ENCODE peak calls at places on chromosome 18, in six cellular contexts. One of them, this sample, is unnamed.
A peak's percentile ranks its signal among the peaks of the same experiment; 100 is the strongest.

GRCh38 chr18:24428709-24429108 is 2.2 kb downstream of the IMPACT start:
- DNase-seq in CD8-positive, alpha-beta T cell: no peak
- DNase-seq in cardiac muscle cell: no peak
- DNase-seq in heart right ventricle: no peak
- DNase-seq in psoas muscle: no peak
- DNase-seq in GM23338: peak; percentile 26
- DNase-seq in this sample: no peak

GRCh38 chr18:33459612-33460011 is 19.1 kb upstream of the CCDC178 start:
- DNase-seq in CD8-positive, alpha-beta T cell: no peak
- DNase-seq in GM23338: no peak
- DNase-seq in psoas muscle: no peak
- DNase-seq in cardiac muscle cell: no peak
- DNase-seq in heart right ventricle: no peak
- DNase-seq in this sample: no peak

GRCh38 chr18:79545255-79545654 is 134.3 kb upstream of the CTDP1 start:
- DNase-seq in CD8-positive, alpha-beta T cell: no peak
- DNase-seq in GM23338: no peak
- DNase-seq in cardiac muscle cell: no peak
- DNase-seq in heart right ventricle: no peak
- DNase-seq in psoas muscle: peak; percentile 28
- DNase-seq in this sample: no peak

GRCh38 chr18:58522157-58522556 is 106.7 kb downstream of the ALPK2 start:
- DNase-seq in psoas muscle: no peak
- DNase-seq in CD8-positive, alpha-beta T cell: no peak
- DNase-seq in GM23338: no peak
- DNase-seq in heart right ventricle: no peak
- DNase-seq in cardiac muscle cell: no peak
- DNase-seq in this sample: no peak

GRCh38 chr18:51149605-51150429 is 47.7 kb downstream of the MEX3C start:
- DNase-seq in GM23338: no peak
- DNase-seq in cardiac muscle cell: peak; percentile 63
- DNase-seq in psoas muscle: no peak
- DNase-seq in heart right ventricle: no peak
- DNase-seq in CD8-positive, alpha-beta T cell: no peak
- DNase-seq in this sample: no peak

GRCh38 chr18:75405341-75405740 is 22.2 kb downstream of the SMIM21 start:
- DNase-seq in cardiac muscle cell: no peak
- DNase-seq in CD8-positive, alpha-beta T cell: no peak
- DNase-seq in GM23338: no peak
- DNase-seq in psoas muscle: no peak
- DNase-seq in heart right ventricle: no peak
- DNase-seq in this sample: no peak

GRCh38 chr18:28459587-28459986 is 282.7 kb upstream of the CDH2 start:
- DNase-seq in psoas muscle: no peak
- DNase-seq in GM23338: no peak
- DNase-seq in heart right ventricle: no peak
- DNase-seq in cardiac muscle cell: peak; percentile 19
- DNase-seq in CD8-positive, alpha-beta T cell: no peak
- DNase-seq in this sample: no peak

GRCh38 chr18:7892556-7892955 is 325.4 kb downstream of the PTPRM start:
- DNase-seq in CD8-positive, alpha-beta T cell: no peak
- DNase-seq in GM23338: no peak
- DNase-seq in cardiac muscle cell: no peak
- DNase-seq in psoas muscle: no peak
- DNase-seq in heart right ventricle: no peak
- DNase-seq in this sample: no peak

GRCh38 chr18:41938445-41938844 is 16.6 kb upstream of the PIK3C3 start:
- DNase-seq in cardiac muscle cell: peak; percentile 79
- DNase-seq in GM23338: peak; percentile 49
- DNase-seq in CD8-positive, alpha-beta T cell: no peak
- DNase-seq in psoas muscle: no peak
- DNase-seq in heart right ventricle: no peak
- DNase-seq in this sample: no peak

GRCh38 chr18:8984131-8984670 is 118.3 kb upstream of the NDUFV2 start:
- DNase-seq in cardiac muscle cell: no peak
- DNase-seq in heart right ventricle: no peak
- DNase-seq in psoas muscle: no peak
- DNase-seq in CD8-positive, alpha-beta T cell: no peak
- DNase-seq in GM23338: no peak
- DNase-seq in this sample: no peak

GRCh38 chr18:9454061-9454703 is 21.1 kb upstream of the RALBP1 start:
- DNase-seq in cardiac muscle cell: peak; percentile 72
- DNase-seq in psoas muscle: no peak
- DNase-seq in GM23338: no peak
- DNase-seq in CD8-positive, alpha-beta T cell: no peak
- DNase-seq in heart right ventricle: no peak
- DNase-seq in this sample: no peak

GRCh38 chr18:3663870-3664512 is 214.0 kb downstream of the TGIF1 start:
- DNase-seq in cardiac muscle cell: no peak
- DNase-seq in psoas muscle: no peak
- DNase-seq in GM23338: no peak
- DNase-seq in heart right ventricle: no peak
- DNase-seq in CD8-positive, alpha-beta T cell: no peak
- DNase-seq in this sample: no peak

GRCh38 chr18:3658529-3658928 is 208.6 kb downstream of the TGIF1 start:
- DNase-seq in cardiac muscle cell: no peak
- DNase-seq in CD8-positive, alpha-beta T cell: no peak
- DNase-seq in heart right ventricle: no peak
- DNase-seq in GM23338: no peak
- DNase-seq in psoas muscle: no peak
- DNase-seq in this sample: no peak

GRCh38 chr18:3661989-3662388 is 212.0 kb downstream of the TGIF1 start:
- DNase-seq in heart right ventricle: no peak
- DNase-seq in cardiac muscle cell: no peak
- DNase-seq in psoas muscle: no peak
- DNase-seq in CD8-positive, alpha-beta T cell: no peak
- DNase-seq in GM23338: no peak
- DNase-seq in this sample: no peak

GRCh38 chr18:3661121-3661520 is 211.1 kb downstream of the TGIF1 start:
- DNase-seq in CD8-positive, alpha-beta T cell: no peak
- DNase-seq in cardiac muscle cell: no peak
- DNase-seq in GM23338: no peak
- DNase-seq in psoas muscle: no peak
- DNase-seq in heart right ventricle: peak; percentile 9
- DNase-seq in this sample: no peak

DNA sequence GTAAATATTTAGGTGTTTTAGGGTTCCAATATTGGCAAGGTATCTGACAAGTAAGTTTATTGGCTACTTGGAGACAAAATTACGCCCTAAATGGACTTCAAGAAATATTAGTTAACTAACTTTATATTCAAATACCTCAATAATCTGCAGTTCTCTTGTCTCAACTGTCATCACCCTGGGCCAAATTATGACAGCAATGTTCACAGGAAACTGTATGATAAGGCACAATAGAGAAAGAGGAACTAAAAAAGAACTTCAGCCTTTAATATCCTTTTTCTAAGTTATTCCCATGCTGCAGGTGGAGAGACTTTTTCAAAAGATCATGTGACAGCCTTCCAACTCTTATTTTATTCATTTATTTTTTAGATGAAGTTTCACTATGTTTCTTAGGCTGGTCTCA is 210.7 kb downstream of the TGIF1 start:
- DNase-seq in cardiac muscle cell: peak; percentile 17
- DNase-seq in heart right ventricle: no peak
- DNase-seq in psoas muscle: no peak
- DNase-seq in CD8-positive, alpha-beta T cell: no peak
- DNase-seq in GM23338: no peak
- DNase-seq in this sample: no peak
- H3K4me1 ChIP-seq in cardiac muscle cell: peaks cover 16% of the 10 kb centered on the region
- H3K4me1 ChIP-seq in heart right ventricle: no peaks in the 10 kb centered on the region
- H3K4me1 ChIP-seq in psoas muscle: peaks cover 1% of the 10 kb centered on the region
- H3K4me1 ChIP-seq in CD8-positive, alpha-beta T cell: no peaks in the 10 kb centered on the region
- H3K4me1 ChIP-seq in GM23338: peaks cover 14% of the 10 kb centered on the region
- H3K4me1 ChIP-seq in this sample: no peaks in the 10 kb centered on the region

GRCh38 chr18:46156124-46156745 is 52.0 kb downstream of the HAUS1 start:
- DNase-seq in psoas muscle: no peak
- DNase-seq in cardiac muscle cell: no peak
- DNase-seq in GM23338: no peak
- DNase-seq in heart right ventricle: no peak
- DNase-seq in CD8-positive, alpha-beta T cell: no peak
- DNase-seq in this sample: no peak
- H3K4me1 ChIP-seq in psoas muscle: peaks cover 40% of the 10 kb centered on the region
- H3K4me1 ChIP-seq in cardiac muscle cell: peaks cover 13% of the 10 kb centered on the region
- H3K4me1 ChIP-seq in GM23338: peaks cover 21% of the 10 kb centered on the region
- H3K4me1 ChIP-seq in heart right ventricle: no peaks in the 10 kb centered on the region
- H3K4me1 ChIP-seq in CD8-positive, alpha-beta T cell: peaks cover 79% of the 10 kb centered on the region
- H3K4me1 ChIP-seq in this sample: no peaks in the 10 kb centered on the region

GRCh38 chr18:49151482-49151881 is 200.7 kb upstream of the SMAD7 start:
- DNase-seq in GM23338: no peak
- DNase-seq in CD8-positive, alpha-beta T cell: no peak
- DNase-seq in cardiac muscle cell: no peak
- DNase-seq in psoas muscle: no peak
- DNase-seq in heart right ventricle: no peak
- DNase-seq in this sample: no peak
- H3K4me1 ChIP-seq in GM23338: no peaks in the 10 kb centered on the region
- H3K4me1 ChIP-seq in CD8-positive, alpha-beta T cell: no peaks in the 10 kb centered on the region
- H3K4me1 ChIP-seq in cardiac muscle cell: no peaks in the 10 kb centered on the region
- H3K4me1 ChIP-seq in psoas muscle: no peaks in the 10 kb centered on the region
- H3K4me1 ChIP-seq in heart right ventricle: no peaks in the 10 kb centered on the region
- H3K4me1 ChIP-seq in this sample: no peaks in the 10 kb centered on the region

GRCh38 chr18:55404136-55404810 is 183.7 kb downstream of the TCF4 start:
- DNase-seq in psoas muscle: no peak
- DNase-seq in cardiac muscle cell: no peak
- DNase-seq in GM23338: no peak
- DNase-seq in heart right ventricle: no peak
- DNase-seq in CD8-positive, alpha-beta T cell: no peak
- DNase-seq in this sample: no peak
- H3K4me1 ChIP-seq in psoas muscle: peaks cover 28% of the 10 kb centered on the region
- H3K4me1 ChIP-seq in cardiac muscle cell: peaks cover 38% of the 10 kb centered on the region
- H3K4me1 ChIP-seq in GM23338: peaks cover 81% of the 10 kb centered on the region
- H3K4me1 ChIP-seq in heart right ventricle: no peaks in the 10 kb centered on the region
- H3K4me1 ChIP-seq in CD8-positive, alpha-beta T cell: no peaks in the 10 kb centered on the region
- H3K4me1 ChIP-seq in this sample: no peaks in the 10 kb centered on the region

DNA sequence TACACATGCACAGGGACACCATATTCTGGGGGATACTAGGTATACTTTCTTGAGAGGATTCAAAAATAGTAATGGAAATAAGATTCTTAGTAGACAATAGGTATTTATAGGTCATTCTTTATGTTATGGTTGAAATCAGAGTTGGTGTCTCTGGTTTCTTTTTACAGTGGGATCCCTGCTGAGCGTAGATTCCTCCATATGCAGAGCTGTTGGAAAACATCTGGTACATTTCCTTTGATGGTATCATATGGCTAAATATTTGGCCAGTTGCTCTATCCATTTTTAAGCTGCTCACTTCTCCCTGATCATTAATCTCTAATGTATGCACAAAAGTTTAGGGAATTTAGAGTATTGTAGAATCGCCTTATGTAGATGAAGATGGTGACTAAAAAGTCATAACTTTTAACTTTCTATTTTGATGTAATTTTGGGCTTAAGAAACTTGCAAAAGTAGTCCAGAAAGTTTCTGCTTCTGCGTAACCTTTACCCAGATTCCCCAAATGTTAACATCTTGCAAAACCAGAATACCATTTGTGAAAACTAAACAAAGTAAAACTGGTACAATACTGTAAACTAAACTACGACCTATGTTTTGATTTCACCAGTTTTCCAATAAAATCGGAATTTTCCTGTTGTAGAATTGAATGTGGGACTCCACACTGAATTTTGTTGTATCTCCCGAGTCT is 5.4 kb downstream of the ARHGAP28 start:
- DNase-seq in CD8-positive, alpha-beta T cell: no peak
- DNase-seq in heart right ventricle: no peak
- DNase-seq in GM23338: peak; percentile 60
- DNase-seq in cardiac muscle cell: no peak
- DNase-seq in psoas muscle: no peak
- DNase-seq in this sample: no peak
- H3K4me1 ChIP-seq in CD8-positive, alpha-beta T cell: no peaks in the 10 kb centered on the region
- H3K4me1 ChIP-seq in heart right ventricle: no peaks in the 10 kb centered on the region
- H3K4me1 ChIP-seq in GM23338: peaks cover 44% of the 10 kb centered on the region
- H3K4me1 ChIP-seq in cardiac muscle cell: peaks cover 38% of the 10 kb centered on the region
- H3K4me1 ChIP-seq in psoas muscle: peaks cover 39% of the 10 kb centered on the region
- H3K4me1 ChIP-seq in this sample: peaks cover 5% of the 10 kb centered on the region

GRCh38 chr18:26545737-26546136 is 2.6 kb downstream of the KCTD1 start:
- DNase-seq in GM23338: no peak
- DNase-seq in heart right ventricle: no peak
- DNase-seq in cardiac muscle cell: no peak
- DNase-seq in psoas muscle: no peak
- DNase-seq in CD8-positive, alpha-beta T cell: no peak
- DNase-seq in this sample: no peak
- H3K4me1 ChIP-seq in GM23338: peaks cover 21% of the 10 kb centered on the region
- H3K4me1 ChIP-seq in heart right ventricle: peaks cover 8% of the 10 kb centered on the region
- H3K4me1 ChIP-seq in cardiac muscle cell: peaks cover 22% of the 10 kb centered on the region
- H3K4me1 ChIP-seq in psoas muscle: peaks cover 13% of the 10 kb centered on the region
- H3K4me1 ChIP-seq in CD8-positive, alpha-beta T cell: peaks cover 31% of the 10 kb centered on the region
- H3K4me1 ChIP-seq in this sample: peaks cover 64% of the 10 kb centered on the region

GRCh38 chr18:36304723-36305122 is 7.2 kb downstream of the FHOD3 start:
- DNase-seq in cardiac muscle cell: no peak
- DNase-seq in CD8-positive, alpha-beta T cell: no peak
- DNase-seq in psoas muscle: no peak
- DNase-seq in heart right ventricle: no peak
- DNase-seq in GM23338: no peak
- DNase-seq in this sample: no peak
- H3K4me1 ChIP-seq in cardiac muscle cell: peaks cover 84% of the 10 kb centered on the region
- H3K4me1 ChIP-seq in CD8-positive, alpha-beta T cell: no peaks in the 10 kb centered on the region
- H3K4me1 ChIP-seq in psoas muscle: peaks cover 45% of the 10 kb centered on the region
- H3K4me1 ChIP-seq in heart right ventricle: peaks cover 2% of the 10 kb centered on the region
- H3K4me1 ChIP-seq in GM23338: peaks cover 7% of the 10 kb centered on the region
- H3K4me1 ChIP-seq in this sample: no peaks in the 10 kb centered on the region

This sample was measured in right atrium auricular region.